ENCODE peak calls at places on chromosomes 11 and 22, in seven cellular contexts. One of them, this sample, is unnamed.

GRCh38 chr11:46322759-46323158 is 24.5 kb upstream of the DGKZ start:
- DNase-seq in A549: no peak
- DNase-seq in stomach: no peak
- DNase-seq in PC-9: no peak
- DNase-seq in left lung: no peak
- DNase-seq in thoracic aorta: no peak
- DNase-seq in HepG2: no peak
- DNase-seq in this sample: peak

GRCh38 chr22:22228421-22228820 is 16.2 kb upstream of the VPREB1 start:
- DNase-seq in left lung: no peak
- DNase-seq in thoracic aorta: no peak
- DNase-seq in PC-9: no peak
- DNase-seq in stomach: no peak
- DNase-seq in HepG2: no peak
- DNase-seq in A549: no peak
- DNase-seq in this sample: peak

GRCh38 chr11:69752890-69753289 is 22.3 kb downstream of the FGF4 start:
- DNase-seq in A549: no peak
- DNase-seq in PC-9: no peak
- DNase-seq in stomach: no peak
- DNase-seq in left lung: no peak
- DNase-seq in thoracic aorta: no peak
- DNase-seq in HepG2: no peak
- DNase-seq in this sample: peak

GRCh38 chr11:29161216-29161615 is 855.6 kb downstream of the KCNA4 start:
- DNase-seq in PC-9: no peak
- DNase-seq in thoracic aorta: no peak
- DNase-seq in A549: no peak
- DNase-seq in left lung: no peak
- DNase-seq in HepG2: no peak
- DNase-seq in stomach: no peak
- DNase-seq in this sample: no peak

GRCh38 chr11:3208272-3208671 is 10.3 kb downstream of the MRGPRG start:
- DNase-seq in A549: no peak
- DNase-seq in thoracic aorta: no peak
- DNase-seq in PC-9: no peak
- DNase-seq in HepG2: no peak
- DNase-seq in stomach: no peak
- DNase-seq in left lung: no peak
- DNase-seq in this sample: no peak

GRCh38 chr22:48264586-48264985 is 1502.1 kb downstream of the TBC1D22A start:
- DNase-seq in stomach: no peak
- DNase-seq in PC-9: no peak
- DNase-seq in HepG2: no peak
- DNase-seq in left lung: no peak
- DNase-seq in A549: no peak
- DNase-seq in thoracic aorta: no peak
- DNase-seq in this sample: no peak

GRCh38 chr11:71397328-71397860 is 50.8 kb downstream of the DHCR7 start:
- DNase-seq in stomach: no peak
- DNase-seq in PC-9: no peak
- DNase-seq in thoracic aorta: no peak
- DNase-seq in left lung: no peak
- DNase-seq in HepG2: no peak
- DNase-seq in A549: no peak
- DNase-seq in this sample: no peak

GRCh38 chr11:22193348-22194051 is 615 bp downstream of the ANO5 start:
- DNase-seq in thoracic aorta: no peak
- DNase-seq in HepG2: no peak
- DNase-seq in left lung: peak
- DNase-seq in stomach: peak
- DNase-seq in A549: peak
- DNase-seq in PC-9: no peak
- DNase-seq in this sample: peak

GRCh38 chr11:65546217-65546958 is 11.8 kb downstream of the LTBP3 start:
- DNase-seq in left lung: peak
- DNase-seq in PC-9: no peak
- DNase-seq in thoracic aorta: no peak
- DNase-seq in stomach: peak
- DNase-seq in A549: peak
- DNase-seq in HepG2: peak
- DNase-seq in this sample: peak

GRCh38 chr11:17719940-17720795 is 797 bp downstream of the MYOD1 start:
- DNase-seq in PC-9: no peak
- DNase-seq in stomach: no peak
- DNase-seq in left lung: no peak
- DNase-seq in A549: no peak
- DNase-seq in thoracic aorta: no peak
- DNase-seq in HepG2: no peak
- DNase-seq in this sample: peak

GRCh38 chr11:85955531-85955930 is 100.3 kb downstream of the CCDC83 start:
- DNase-seq in left lung: no peak
- DNase-seq in HepG2: no peak
- DNase-seq in thoracic aorta: no peak
- DNase-seq in PC-9: no peak
- DNase-seq in A549: no peak
- DNase-seq in stomach: no peak
- DNase-seq in this sample: no peak

GRCh38 chr11:28939381-28939780 is 831.2 kb downstream of the METTL15 start:
- DNase-seq in stomach: no peak
- DNase-seq in thoracic aorta: no peak
- DNase-seq in left lung: no peak
- DNase-seq in HepG2: no peak
- DNase-seq in A549: no peak
- DNase-seq in PC-9: no peak
- DNase-seq in this sample: no peak

GRCh38 chr11:101169944-101170343 is 40.3 kb upstream of the PGR start:
- DNase-seq in A549: no peak
- DNase-seq in thoracic aorta: no peak
- DNase-seq in stomach: no peak
- DNase-seq in PC-9: no peak
- DNase-seq in left lung: no peak
- DNase-seq in HepG2: no peak
- DNase-seq in this sample: no peak

GRCh38 chr11:856397-856796 is 13.7 kb downstream of the TSPAN4 start:
- DNase-seq in left lung: no peak
- DNase-seq in thoracic aorta: no peak
- DNase-seq in HepG2: no peak
- DNase-seq in A549: no peak
- DNase-seq in PC-9: no peak
- DNase-seq in stomach: no peak
- DNase-seq in this sample: no peak

GRCh38 chr11:855343-855674 is 12.7 kb downstream of the TSPAN4 start:
- DNase-seq in thoracic aorta: no peak
- DNase-seq in stomach: no peak
- DNase-seq in A549: no peak
- DNase-seq in left lung: no peak
- DNase-seq in PC-9: no peak
- DNase-seq in HepG2: no peak
- DNase-seq in this sample: no peak

GRCh38 chr11:853682-854448 is 11.2 kb downstream of the TSPAN4 start:
- DNase-seq in thoracic aorta: no peak
- DNase-seq in PC-9: no peak
- DNase-seq in HepG2: no peak
- DNase-seq in A549: no peak
- DNase-seq in stomach: no peak
- DNase-seq in left lung: no peak
- DNase-seq in this sample: no peak

GRCh38 chr11:855796-856195 is 13.1 kb downstream of the TSPAN4 start:
- DNase-seq in PC-9: no peak
- DNase-seq in thoracic aorta: no peak
- DNase-seq in stomach: no peak
- DNase-seq in A549: no peak
- DNase-seq in left lung: no peak
- DNase-seq in HepG2: no peak
- DNase-seq in this sample: no peak

DNA sequence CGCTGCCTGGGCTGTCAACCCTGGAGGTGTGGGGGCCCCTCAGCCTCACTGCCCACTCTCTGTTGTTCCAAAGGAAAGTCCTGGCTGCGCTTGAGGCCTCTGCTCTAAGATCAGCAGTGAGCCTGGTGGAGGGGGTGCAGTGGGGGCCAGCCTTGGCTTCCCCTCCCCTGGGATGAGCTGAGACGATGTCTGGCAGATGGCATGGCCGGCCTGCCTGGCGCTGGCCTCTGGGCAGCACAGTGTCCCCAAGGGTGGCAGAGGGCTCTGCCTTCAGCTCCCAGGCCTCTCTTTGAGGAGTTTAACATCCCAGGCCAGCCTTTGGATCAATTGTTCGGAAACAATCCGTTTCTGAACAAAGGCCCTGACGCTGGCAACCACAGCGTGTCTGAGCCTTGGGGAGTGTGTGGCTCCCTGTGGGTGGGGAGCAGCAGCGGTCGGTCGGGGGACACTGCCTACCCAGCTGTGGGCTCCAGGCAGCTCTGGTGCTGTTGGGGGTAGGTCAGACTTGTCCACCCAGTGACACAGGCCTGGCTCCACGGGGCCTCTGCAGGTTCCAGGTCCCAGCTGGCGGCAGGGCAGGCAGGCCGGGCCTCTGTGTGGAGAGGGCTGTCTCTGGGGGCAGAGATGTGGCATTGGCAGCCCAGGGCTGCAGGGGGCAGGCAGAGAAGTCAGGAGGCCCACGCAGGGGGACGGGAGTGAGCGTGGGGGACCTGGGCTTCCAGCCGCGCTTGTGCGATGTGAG is 12.1 kb downstream of the TSPAN4 start:
- DNase-seq in PC-9: no peak
- DNase-seq in thoracic aorta: no peak
- DNase-seq in left lung: no peak
- DNase-seq in A549: no peak
- DNase-seq in HepG2: no peak
- DNase-seq in stomach: no peak
- DNase-seq in this sample: no peak
- H3K27ac ChIP-seq in PC-9: no peak
- H3K27ac ChIP-seq in thoracic aorta: no peak
- H3K27ac ChIP-seq in left lung: no peak
- H3K27ac ChIP-seq in A549: no peak
- H3K27ac ChIP-seq in HepG2: no peak
- H3K27ac ChIP-seq in stomach: no peak
- H3K27ac ChIP-seq in this sample: peak

GRCh38 chr22:31124811-31125465 is 2.2 kb downstream of the INPP5J start:
- DNase-seq in PC-9: no peak
- DNase-seq in thoracic aorta: no peak
- DNase-seq in left lung: no peak
- DNase-seq in A549: no peak
- DNase-seq in stomach: no peak
- DNase-seq in HepG2: no peak
- DNase-seq in this sample: peak

GRCh38 chr22:31127181-31127772 is 4.5 kb downstream of the INPP5J start:
- DNase-seq in thoracic aorta: no peak
- DNase-seq in PC-9: no peak
- DNase-seq in stomach: no peak
- DNase-seq in left lung: no peak
- DNase-seq in HepG2: no peak
- DNase-seq in A549: no peak
- DNase-seq in this sample: peak

GRCh38 chr22:31125521-31126117 is 2.9 kb downstream of the INPP5J start:
- DNase-seq in thoracic aorta: no peak
- DNase-seq in PC-9: no peak
- DNase-seq in HepG2: no peak
- DNase-seq in stomach: no peak
- DNase-seq in left lung: no peak
- DNase-seq in A549: no peak
- DNase-seq in this sample: peak

GRCh38 chr22:31126869-31127175 is 4.1 kb downstream of the INPP5J start:
- DNase-seq in A549: no peak
- DNase-seq in thoracic aorta: no peak
- DNase-seq in left lung: no peak
- DNase-seq in HepG2: no peak
- DNase-seq in stomach: no peak
- DNase-seq in PC-9: no peak
- DNase-seq in this sample: no peak

GRCh38 chr22:31126128-31126868 is 3.5 kb downstream of the INPP5J start:
- DNase-seq in A549: no peak
- DNase-seq in thoracic aorta: no peak
- DNase-seq in HepG2: no peak
- DNase-seq in left lung: no peak
- DNase-seq in PC-9: no peak
- DNase-seq in stomach: no peak
- DNase-seq in this sample: peak
- H3K4me3 ChIP-seq in A549: no peak
- H3K4me3 ChIP-seq in thoracic aorta: no peak
- H3K4me3 ChIP-seq in HepG2: no peak
- H3K4me3 ChIP-seq in left lung: no peak
- H3K4me3 ChIP-seq in PC-9: no peak
- H3K4me3 ChIP-seq in stomach: no peak
- H3K4me3 ChIP-seq in this sample: no peak

DNA sequence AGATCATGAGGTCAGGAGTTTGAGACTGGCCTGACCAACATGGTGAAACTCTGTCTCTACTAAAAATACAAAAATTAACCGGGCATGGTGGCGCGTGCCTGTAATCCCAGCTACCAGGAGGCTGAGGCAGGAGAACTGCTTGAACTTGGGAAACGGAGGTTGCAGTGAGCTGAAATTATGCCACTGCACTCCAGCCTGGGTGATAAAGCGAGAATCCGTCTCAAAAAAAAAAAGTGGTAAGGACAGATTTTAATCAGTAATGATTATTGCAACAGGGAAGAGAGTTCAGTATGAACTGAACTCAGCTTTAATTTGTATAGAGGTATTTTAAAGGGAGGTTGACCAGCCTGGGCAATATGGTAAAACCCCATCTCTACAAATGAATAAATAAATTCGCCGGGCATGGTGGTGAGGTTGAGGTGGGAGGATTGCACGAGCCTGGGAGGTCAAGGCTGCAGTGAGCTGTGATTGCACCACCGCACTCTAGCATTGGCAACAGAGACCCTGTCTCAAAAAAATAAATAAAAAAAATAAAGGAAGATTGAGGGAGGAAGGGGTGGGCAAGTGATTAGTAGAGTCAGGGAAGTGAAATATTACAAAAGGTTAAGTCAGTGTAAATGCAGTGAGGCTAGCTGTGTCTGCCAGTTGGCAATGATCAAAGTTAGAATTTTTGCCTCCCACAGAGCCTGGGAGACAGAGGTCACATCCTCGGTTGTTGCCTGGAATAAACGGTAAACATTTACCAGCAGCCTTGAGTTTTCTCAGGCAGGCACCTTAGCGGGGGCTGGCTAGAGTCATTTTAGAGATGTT is 2.6 kb upstream of the MCM5 start:
- DNase-seq in A549: no peak
- DNase-seq in HepG2: peak
- DNase-seq in thoracic aorta: no peak
- DNase-seq in left lung: no peak
- DNase-seq in stomach: no peak
- DNase-seq in PC-9: no peak
- DNase-seq in this sample: no peak
- H3K27ac ChIP-seq in A549: peak
- H3K27ac ChIP-seq in HepG2: peak
- H3K27ac ChIP-seq in thoracic aorta: no peak
- H3K27ac ChIP-seq in left lung: peak
- H3K27ac ChIP-seq in stomach: peak
- H3K27ac ChIP-seq in PC-9: no peak
- H3K27ac ChIP-seq in this sample: peak

DNA sequence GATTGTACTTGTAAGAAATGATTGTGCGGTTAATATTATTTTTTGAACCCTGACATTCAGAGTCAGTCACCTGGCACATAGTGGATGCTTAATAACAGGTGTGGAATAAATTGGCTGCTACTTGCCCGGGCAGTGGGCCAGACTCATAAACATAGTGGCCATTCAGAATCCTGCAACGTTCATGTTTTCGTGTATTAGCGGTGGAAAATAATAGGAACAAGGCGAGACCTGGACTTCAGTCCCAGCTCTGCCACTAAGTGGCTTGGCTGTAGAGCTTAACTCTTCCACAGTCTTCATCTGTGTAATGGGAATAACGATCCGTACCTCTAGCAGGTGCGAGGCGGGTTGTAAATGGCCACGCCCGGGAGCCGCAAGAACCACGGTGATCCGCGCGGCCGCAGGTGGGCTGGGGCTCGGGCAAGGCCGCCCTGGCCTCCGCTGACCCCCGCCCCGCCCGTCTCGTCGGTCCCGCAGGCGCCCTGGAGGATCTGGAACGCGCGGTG is 761 bp upstream of the TMEM25 start:
- DNase-seq in stomach: peak
- DNase-seq in HepG2: no peak
- DNase-seq in left lung: no peak
- DNase-seq in A549: no peak
- DNase-seq in thoracic aorta: no peak
- DNase-seq in PC-9: no peak
- DNase-seq in this sample: no peak
- H3K4me3 ChIP-seq in stomach: peak
- H3K4me3 ChIP-seq in HepG2: peak
- H3K4me3 ChIP-seq in left lung: peak
- H3K4me3 ChIP-seq in A549: peak
- H3K4me3 ChIP-seq in thoracic aorta: peak
- H3K4me3 ChIP-seq in PC-9: peak
- H3K4me3 ChIP-seq in this sample: peak

This sample was measured in endodermal cell.